ENCODE peak calls at places on chromosome 20, in eight cellular contexts. M is thoracic aorta, Q is LHCN-M2, L is HT1080, S is adrenal gland, H is body of pancreas, T is HCT116, W is AG09309. A is an unnamed sample.

GRCh38 chr20:12847862-12848261 is 160.9 kb upstream of the SPTLC3 start:
- DNase-seq in Q (no peak), T (no peak), M (no peak), S (no peak), W (no peak), H (no peak), L (no peak), A (peak)

GRCh38 chr20:38875170-38875993 is 50.8 kb upstream of the FAM83D start:
- DNase-seq in T (no peak), W (no peak), L (no peak), Q (no peak), S (peak), H (peak), M (no peak), A (no peak)

GRCh38 chr20:1494436-1494835 is 3.2 kb upstream of the SIRPB2 start:
- DNase-seq in S (no peak), T (no peak), M (no peak), W (no peak), H (no peak), Q (no peak), L (no peak), A (no peak)

GRCh38 chr20:58568441-58568931 is 53.3 kb upstream of the APCDD1L start:
- DNase-seq in H (no peak), S (no peak), L (no peak), M (no peak), W (no peak), T (no peak), Q (no peak), A (no peak)

GRCh38 chr20:49602370-49603208 is 34.7 kb upstream of the PTGIS start:
- DNase-seq in S (no peak), H (no peak), Q (no peak), L (no peak), W (no peak), M (no peak), T (no peak), A (no peak)

GRCh38 chr20:5608448-5609161 is 141.6 kb upstream of the SHLD1 start:
- DNase-seq in S (no peak), L (peak), H (no peak), W (no peak), Q (no peak), T (no peak), M (no peak), A (peak)

GRCh38 chr20:44745560-44746366 is at the start of gene KCNK15:
- DNase-seq in T (no peak), M (no peak), S (no peak), W (no peak), Q (no peak), L (no peak), H (peak), A (no peak)

GRCh38 chr20:53104889-53105288 is 132.7 kb downstream of the TSHZ2 start:
- DNase-seq in H (no peak), Q (no peak), M (no peak), S (no peak), L (no peak), W (no peak), T (no peak), A (no peak)

GRCh38 chr20:5357942-5358341 is 41.2 kb upstream of the PROKR2 start:
- DNase-seq in W (no peak), L (no peak), Q (no peak), T (no peak), S (no peak), H (no peak), M (no peak), A (no peak)

GRCh38 chr20:54105653-54106052 is 35.3 kb upstream of the BCAS1 start:
- DNase-seq in L (no peak), Q (no peak), S (no peak), M (no peak), W (no peak), H (no peak), T (no peak), A (no peak)

GRCh38 chr20:57379263-57379647 is 11.9 kb upstream of the RBM38 start:
- DNase-seq in T (no peak), M (no peak), H (no peak), S (no peak), Q (no peak), W (no peak), L (no peak), A (no peak)

GRCh38 chr20:3239867-3240775 is 1.1 kb upstream of the SLC4A11 start:
- DNase-seq in W (no peak), L (no peak), Q (no peak), H (no peak), M (no peak), T (no peak), S (peak), A (no peak)

GRCh38 chr20:14069796-14070195 is 74.5 kb downstream of the MACROD2 start:
- DNase-seq in S (no peak), L (peak), Q (peak), W (no peak), T (no peak), M (no peak), H (no peak), A (peak)

GRCh38 chr20:51029963-51030930 is 7.3 kb upstream of the KCNG1 start:
- DNase-seq in W (no peak), H (no peak), T (no peak), M (no peak), Q (peak), S (no peak), L (no peak), A (no peak)

GRCh38 chr20:33796263-33796906 is 14.8 kb upstream of the CHMP4B start:
- DNase-seq in W (no peak), H (peak), M (no peak), Q (no peak), T (peak), L (no peak), S (no peak), A (no peak)

GRCh38 chr20:25623225-25623735 is 534 bp downstream of the NANP start:
- DNase-seq in M (peak), W (no peak), Q (peak), L (no peak), T (peak), H (peak), S (peak), A (peak)

GRCh38 chr20:23461180-23461579 is 8.5 kb upstream of the CST11 start:
- DNase-seq in S (no peak), Q (no peak), L (no peak), W (no peak), M (no peak), T (no peak), H (no peak), A (no peak)

GRCh38 chr20:50992733-50993457 is 30.0 kb downstream of the KCNG1 start:
- DNase-seq in H (no peak), L (peak), W (no peak), S (peak), Q (peak), T (peak), M (no peak), A (peak)

GRCh38 chr20:62876826-62877728 is 15.5 kb upstream of the TCFL5 start:
- DNase-seq in L (no peak), Q (no peak), S (peak), H (peak), T (no peak), M (no peak), W (no peak), A (no peak)

GRCh38 chr20:46174469-46175126 is 56.5 kb downstream of the CD40 start:
- DNase-seq in T (peak), W (no peak), L (peak), M (no peak), Q (no peak), S (peak), H (peak), A (peak)

GRCh38 chr20:50320910-50321796 is 130.5 kb downstream of the CEBPB start:
- DNase-seq in T (peak), M (peak), W (no peak), Q (peak), S (peak), L (peak), H (peak), A (peak)

GRCh38 chr20:61803903-61804804 is 261.5 kb downstream of the TAF4 start:
- DNase-seq in M (no peak), S (no peak), L (no peak), H (no peak), Q (no peak), W (peak), T (no peak), A (no peak)

GRCh38 chr20:63344151-63344470 is 17.0 kb downstream of the CHRNA4 start:
- DNase-seq in W (no peak), M (no peak), Q (no peak), S (no peak), H (no peak), T (no peak), L (no peak), A (no peak)